ENCODE peak calls at places on chromosomes 16 and 17, in eight cellular contexts. One of them, this sample, is unnamed.
A peak's percentile ranks its signal among the peaks of the same experiment; 100 is the strongest.

GRCh38 chr16:56277040-56277439 is 85.8 kb downstream of the GNAO1 start:
- DNase-seq in EL: no peak
- DNase-seq in GM13977: no peak
- DNase-seq in activated CD4-positive, alpha-beta T cell treated with anti-CD3 and anti-CD28 coated beads for 1 hour: no peak
- DNase-seq in HL-60: no peak
- DNase-seq in NAMALWA: no peak
- DNase-seq in T-helper 17 cell: no peak
- DNase-seq in CD4-positive, alpha-beta T cell: no peak
- DNase-seq in this sample: no peak

GRCh38 chr16:81836279-81837054 is 57.4 kb downstream of the PLCG2 start:
- DNase-seq in EL: no peak
- DNase-seq in GM13977: peak; percentile 59
- DNase-seq in activated CD4-positive, alpha-beta T cell treated with anti-CD3 and anti-CD28 coated beads for 1 hour: no peak
- DNase-seq in HL-60: no peak
- DNase-seq in NAMALWA: peak; percentile 91
- DNase-seq in T-helper 17 cell: no peak
- DNase-seq in CD4-positive, alpha-beta T cell: no peak
- DNase-seq in this sample: no peak

GRCh38 chr17:1491406-1492248 is 859 bp downstream of the MYO1C start:
- DNase-seq in EL: peak; percentile 61
- DNase-seq in GM13977: peak; percentile 96
- DNase-seq in activated CD4-positive, alpha-beta T cell treated with anti-CD3 and anti-CD28 coated beads for 1 hour: no peak
- DNase-seq in HL-60: no peak
- DNase-seq in NAMALWA: peak; percentile 26
- DNase-seq in T-helper 17 cell: no peak
- DNase-seq in CD4-positive, alpha-beta T cell: no peak
- DNase-seq in this sample: peak; percentile 66

GRCh38 chr17:75544250-75544649 is 18.8 kb downstream of the LLGL2 start:
- DNase-seq in EL: no peak
- DNase-seq in GM13977: no peak
- DNase-seq in activated CD4-positive, alpha-beta T cell treated with anti-CD3 and anti-CD28 coated beads for 1 hour: no peak
- DNase-seq in HL-60: no peak
- DNase-seq in NAMALWA: no peak
- DNase-seq in T-helper 17 cell: no peak
- DNase-seq in CD4-positive, alpha-beta T cell: no peak
- DNase-seq in this sample: no peak

GRCh38 chr17:75571197-75571884 is 16.3 kb upstream of the MYO15B start:
- DNase-seq in EL: no peak
- DNase-seq in GM13977: peak; percentile 95
- DNase-seq in activated CD4-positive, alpha-beta T cell treated with anti-CD3 and anti-CD28 coated beads for 1 hour: no peak
- DNase-seq in HL-60: peak; percentile 87
- DNase-seq in NAMALWA: peak; percentile 89
- DNase-seq in T-helper 17 cell: no peak
- DNase-seq in CD4-positive, alpha-beta T cell: no peak
- DNase-seq in this sample: peak; percentile 56

GRCh38 chr17:250487-251300 is 69.2 kb upstream of the DOC2B start:
- DNase-seq in EL: no peak
- DNase-seq in GM13977: no peak
- DNase-seq in activated CD4-positive, alpha-beta T cell treated with anti-CD3 and anti-CD28 coated beads for 1 hour: no peak
- DNase-seq in HL-60: no peak
- DNase-seq in NAMALWA: no peak
- DNase-seq in T-helper 17 cell: no peak
- DNase-seq in CD4-positive, alpha-beta T cell: no peak
- DNase-seq in this sample: no peak

GRCh38 chr16:21684199-21684598 is 20.4 kb downstream of the OTOA start:
- DNase-seq in EL: no peak
- DNase-seq in GM13977: no peak
- DNase-seq in activated CD4-positive, alpha-beta T cell treated with anti-CD3 and anti-CD28 coated beads for 1 hour: no peak
- DNase-seq in HL-60: no peak
- DNase-seq in NAMALWA: peak; percentile 39
- DNase-seq in T-helper 17 cell: peak; percentile 30
- DNase-seq in CD4-positive, alpha-beta T cell: peak; percentile 15
- DNase-seq in this sample: no peak

GRCh38 chr16:12395266-12395665 is 408.4 kb downstream of the CPPED1 start:
- DNase-seq in EL: no peak
- DNase-seq in GM13977: no peak
- DNase-seq in activated CD4-positive, alpha-beta T cell treated with anti-CD3 and anti-CD28 coated beads for 1 hour: no peak
- DNase-seq in HL-60: no peak
- DNase-seq in NAMALWA: no peak
- DNase-seq in T-helper 17 cell: no peak
- DNase-seq in CD4-positive, alpha-beta T cell: no peak
- DNase-seq in this sample: no peak

GRCh38 chr17:42819939-42820535 is 4.0 kb downstream of the BECN1 start:
- DNase-seq in EL: peak; percentile 68
- DNase-seq in GM13977: peak; percentile 61
- DNase-seq in activated CD4-positive, alpha-beta T cell treated with anti-CD3 and anti-CD28 coated beads for 1 hour: peak; percentile 29
- DNase-seq in HL-60: no peak
- DNase-seq in NAMALWA: peak; percentile 89
- DNase-seq in T-helper 17 cell: peak; percentile 47
- DNase-seq in CD4-positive, alpha-beta T cell: peak; percentile 57
- DNase-seq in this sample: peak; percentile 43

GRCh38 chr16:9144106-9144505 is 52.7 kb downstream of the HAPSTR1 start:
- DNase-seq in EL: no peak
- DNase-seq in GM13977: no peak
- DNase-seq in activated CD4-positive, alpha-beta T cell treated with anti-CD3 and anti-CD28 coated beads for 1 hour: no peak
- DNase-seq in HL-60: no peak
- DNase-seq in NAMALWA: no peak
- DNase-seq in T-helper 17 cell: no peak
- DNase-seq in CD4-positive, alpha-beta T cell: no peak
- DNase-seq in this sample: no peak

GRCh38 chr16:5793556-5793955 is 696.0 kb upstream of the EEF2KMT start:
- DNase-seq in EL: no peak
- DNase-seq in GM13977: no peak
- DNase-seq in activated CD4-positive, alpha-beta T cell treated with anti-CD3 and anti-CD28 coated beads for 1 hour: no peak
- DNase-seq in HL-60: no peak
- DNase-seq in NAMALWA: no peak
- DNase-seq in T-helper 17 cell: no peak
- DNase-seq in CD4-positive, alpha-beta T cell: no peak
- DNase-seq in this sample: no peak

GRCh38 chr17:18963126-18964017 is 11.4 kb downstream of the SLC5A10 start:
- DNase-seq in EL: peak; percentile 40
- DNase-seq in GM13977: no peak
- DNase-seq in activated CD4-positive, alpha-beta T cell treated with anti-CD3 and anti-CD28 coated beads for 1 hour: no peak
- DNase-seq in HL-60: no peak
- DNase-seq in NAMALWA: no peak
- DNase-seq in T-helper 17 cell: no peak
- DNase-seq in CD4-positive, alpha-beta T cell: no peak
- DNase-seq in this sample: no peak

GRCh38 chr17:48048321-48049140 is at the start of gene NFE2L1:
- DNase-seq in EL: peak; percentile 97
- DNase-seq in GM13977: peak; percentile 68
- DNase-seq in activated CD4-positive, alpha-beta T cell treated with anti-CD3 and anti-CD28 coated beads for 1 hour: no peak
- DNase-seq in HL-60: peak; percentile 88
- DNase-seq in NAMALWA: peak; percentile 78
- DNase-seq in T-helper 17 cell: peak; percentile 19
- DNase-seq in CD4-positive, alpha-beta T cell: peak; percentile 22
- DNase-seq in this sample: no peak

GRCh38 chr16:63629272-63629671 is 1492.6 kb downstream of the CDH11 start:
- DNase-seq in EL: no peak
- DNase-seq in GM13977: no peak
- DNase-seq in activated CD4-positive, alpha-beta T cell treated with anti-CD3 and anti-CD28 coated beads for 1 hour: no peak
- DNase-seq in HL-60: no peak
- DNase-seq in NAMALWA: no peak
- DNase-seq in T-helper 17 cell: no peak
- DNase-seq in CD4-positive, alpha-beta T cell: no peak
- DNase-seq in this sample: no peak

GRCh38 chr17:65365209-65365608 is 196.2 kb downstream of the AXIN2 start:
- DNase-seq in EL: no peak
- DNase-seq in GM13977: no peak
- DNase-seq in activated CD4-positive, alpha-beta T cell treated with anti-CD3 and anti-CD28 coated beads for 1 hour: no peak
- DNase-seq in HL-60: no peak
- DNase-seq in NAMALWA: no peak
- DNase-seq in T-helper 17 cell: no peak
- DNase-seq in CD4-positive, alpha-beta T cell: no peak
- DNase-seq in this sample: no peak

GRCh38 chr16:23403547-23403946 is 49.4 kb downstream of the COG7 start:
- DNase-seq in EL: no peak
- DNase-seq in GM13977: no peak
- DNase-seq in activated CD4-positive, alpha-beta T cell treated with anti-CD3 and anti-CD28 coated beads for 1 hour: no peak
- DNase-seq in HL-60: no peak
- DNase-seq in NAMALWA: no peak
- DNase-seq in T-helper 17 cell: no peak
- DNase-seq in CD4-positive, alpha-beta T cell: no peak
- DNase-seq in this sample: no peak

GRCh38 chr17:4877089-4877488 is 22.2 kb upstream of the C17orf107 start:
- DNase-seq in EL: no peak
- DNase-seq in GM13977: no peak
- DNase-seq in activated CD4-positive, alpha-beta T cell treated with anti-CD3 and anti-CD28 coated beads for 1 hour: no peak
- DNase-seq in HL-60: no peak
- DNase-seq in NAMALWA: no peak
- DNase-seq in T-helper 17 cell: no peak
- DNase-seq in CD4-positive, alpha-beta T cell: no peak
- DNase-seq in this sample: no peak

GRCh38 chr17:64773836-64774761 is 112.0 kb upstream of the SMURF2 start:
- DNase-seq in EL: peak; percentile 87
- DNase-seq in GM13977: no peak
- DNase-seq in activated CD4-positive, alpha-beta T cell treated with anti-CD3 and anti-CD28 coated beads for 1 hour: no peak
- DNase-seq in HL-60: no peak
- DNase-seq in NAMALWA: peak; percentile 58
- DNase-seq in T-helper 17 cell: no peak
- DNase-seq in CD4-positive, alpha-beta T cell: no peak
- DNase-seq in this sample: no peak

GRCh38 chr16:49687603-49688002 is 168.3 kb downstream of the ZNF423 start:
- DNase-seq in EL: no peak
- DNase-seq in GM13977: no peak
- DNase-seq in activated CD4-positive, alpha-beta T cell treated with anti-CD3 and anti-CD28 coated beads for 1 hour: no peak
- DNase-seq in HL-60: no peak
- DNase-seq in NAMALWA: no peak
- DNase-seq in T-helper 17 cell: no peak
- DNase-seq in CD4-positive, alpha-beta T cell: no peak
- DNase-seq in this sample: no peak

GRCh38 chr16:49161191-49161590 is 120.4 kb downstream of the CBLN1 start:
- DNase-seq in EL: no peak
- DNase-seq in GM13977: no peak
- DNase-seq in activated CD4-positive, alpha-beta T cell treated with anti-CD3 and anti-CD28 coated beads for 1 hour: no peak
- DNase-seq in HL-60: no peak
- DNase-seq in NAMALWA: no peak
- DNase-seq in T-helper 17 cell: no peak
- DNase-seq in CD4-positive, alpha-beta T cell: no peak
- DNase-seq in this sample: no peak

GRCh38 chr16:11016524-11016988 is 72.2 kb downstream of the CLEC16A start:
- DNase-seq in EL: no peak
- DNase-seq in GM13977: no peak
- DNase-seq in activated CD4-positive, alpha-beta T cell treated with anti-CD3 and anti-CD28 coated beads for 1 hour: no peak
- DNase-seq in HL-60: no peak
- DNase-seq in NAMALWA: no peak
- DNase-seq in T-helper 17 cell: no peak
- DNase-seq in CD4-positive, alpha-beta T cell: no peak
- DNase-seq in this sample: no peak

GRCh38 chr16:23269248-23270091 is 32.6 kb upstream of the SCNN1B start:
- DNase-seq in EL: peak; percentile 2
- DNase-seq in GM13977: no peak
- DNase-seq in activated CD4-positive, alpha-beta T cell treated with anti-CD3 and anti-CD28 coated beads for 1 hour: no peak
- DNase-seq in HL-60: no peak
- DNase-seq in NAMALWA: no peak
- DNase-seq in T-helper 17 cell: no peak
- DNase-seq in CD4-positive, alpha-beta T cell: no peak
- DNase-seq in this sample: no peak

GRCh38 chr17:35892091-35892637 is 12.0 kb upstream of the CCL5 start:
- DNase-seq in EL: peak; percentile 45
- DNase-seq in GM13977: peak; percentile 62
- DNase-seq in activated CD4-positive, alpha-beta T cell treated with anti-CD3 and anti-CD28 coated beads for 1 hour: no peak
- DNase-seq in HL-60: peak; percentile 68
- DNase-seq in NAMALWA: no peak
- DNase-seq in T-helper 17 cell: no peak
- DNase-seq in CD4-positive, alpha-beta T cell: no peak
- DNase-seq in this sample: no peak

GRCh38 chr17:72488542-72489272 is 367.9 kb downstream of the SOX9 start:
- DNase-seq in EL: no peak
- DNase-seq in GM13977: no peak
- DNase-seq in activated CD4-positive, alpha-beta T cell treated with anti-CD3 and anti-CD28 coated beads for 1 hour: no peak
- DNase-seq in HL-60: no peak
- DNase-seq in NAMALWA: no peak
- DNase-seq in T-helper 17 cell: no peak
- DNase-seq in CD4-positive, alpha-beta T cell: no peak
- DNase-seq in this sample: no peak

GRCh38 chr16:24624102-24624501 is 84.7 kb downstream of the RBBP6 start:
- DNase-seq in EL: no peak
- DNase-seq in GM13977: no peak
- DNase-seq in activated CD4-positive, alpha-beta T cell treated with anti-CD3 and anti-CD28 coated beads for 1 hour: no peak
- DNase-seq in HL-60: no peak
- DNase-seq in NAMALWA: peak; percentile 32
- DNase-seq in T-helper 17 cell: no peak
- DNase-seq in CD4-positive, alpha-beta T cell: no peak
- DNase-seq in this sample: no peak

GRCh38 chr17:14715531-14715930 is 414.6 kb downstream of the HS3ST3B1 start:
- DNase-seq in EL: no peak
- DNase-seq in GM13977: no peak
- DNase-seq in activated CD4-positive, alpha-beta T cell treated with anti-CD3 and anti-CD28 coated beads for 1 hour: no peak
- DNase-seq in HL-60: no peak
- DNase-seq in NAMALWA: no peak
- DNase-seq in T-helper 17 cell: no peak
- DNase-seq in CD4-positive, alpha-beta T cell: no peak
- DNase-seq in this sample: no peak

GRCh38 chr17:5772720-5773119 is 188.4 kb upstream of the NLRP1 start:
- DNase-seq in EL: no peak
- DNase-seq in GM13977: no peak
- DNase-seq in activated CD4-positive, alpha-beta T cell treated with anti-CD3 and anti-CD28 coated beads for 1 hour: no peak
- DNase-seq in HL-60: no peak
- DNase-seq in NAMALWA: no peak
- DNase-seq in T-helper 17 cell: no peak
- DNase-seq in CD4-positive, alpha-beta T cell: no peak
- DNase-seq in this sample: no peak

GRCh38 chr17:27800522-27800921 is at the start of gene NOS2:
- DNase-seq in EL: no peak
- DNase-seq in GM13977: no peak
- DNase-seq in activated CD4-positive, alpha-beta T cell treated with anti-CD3 and anti-CD28 coated beads for 1 hour: no peak
- DNase-seq in HL-60: no peak
- DNase-seq in NAMALWA: no peak
- DNase-seq in T-helper 17 cell: no peak
- DNase-seq in CD4-positive, alpha-beta T cell: no peak
- DNase-seq in this sample: no peak

GRCh38 chr17:56890390-56890789 is 23.5 kb downstream of the TRIM25 start:
- DNase-seq in EL: no peak
- DNase-seq in GM13977: no peak
- DNase-seq in activated CD4-positive, alpha-beta T cell treated with anti-CD3 and anti-CD28 coated beads for 1 hour: no peak
- DNase-seq in HL-60: no peak
- DNase-seq in NAMALWA: no peak
- DNase-seq in T-helper 17 cell: no peak
- DNase-seq in CD4-positive, alpha-beta T cell: no peak
- DNase-seq in this sample: no peak

GRCh38 chr16:83882118-83882879 is 16.6 kb upstream of the MLYCD start:
- DNase-seq in EL: no peak
- DNase-seq in GM13977: no peak
- DNase-seq in activated CD4-positive, alpha-beta T cell treated with anti-CD3 and anti-CD28 coated beads for 1 hour: no peak
- DNase-seq in HL-60: no peak
- DNase-seq in NAMALWA: no peak
- DNase-seq in T-helper 17 cell: no peak
- DNase-seq in CD4-positive, alpha-beta T cell: no peak
- DNase-seq in this sample: no peak

GRCh38 chr16:495127-495748 is 32.3 kb upstream of the CAPN15 start:
- DNase-seq in EL: peak; percentile 41
- DNase-seq in GM13977: peak; percentile 65
- DNase-seq in activated CD4-positive, alpha-beta T cell treated with anti-CD3 and anti-CD28 coated beads for 1 hour: no peak
- DNase-seq in HL-60: no peak
- DNase-seq in NAMALWA: peak; percentile 72
- DNase-seq in T-helper 17 cell: no peak
- DNase-seq in CD4-positive, alpha-beta T cell: peak; percentile 3
- DNase-seq in this sample: no peak

GRCh38 chr16:49970818-49971431 is 54.1 kb upstream of the CNEP1R1 start:
- DNase-seq in EL: no peak
- DNase-seq in GM13977: no peak
- DNase-seq in activated CD4-positive, alpha-beta T cell treated with anti-CD3 and anti-CD28 coated beads for 1 hour: no peak
- DNase-seq in HL-60: no peak
- DNase-seq in NAMALWA: no peak
- DNase-seq in T-helper 17 cell: no peak
- DNase-seq in CD4-positive, alpha-beta T cell: no peak
- DNase-seq in this sample: no peak

GRCh38 chr16:27408012-27408601 is 6.1 kb downstream of the IL21R start:
- DNase-seq in EL: peak; percentile 36
- DNase-seq in GM13977: peak; percentile 40
- DNase-seq in activated CD4-positive, alpha-beta T cell treated with anti-CD3 and anti-CD28 coated beads for 1 hour: no peak
- DNase-seq in HL-60: no peak
- DNase-seq in NAMALWA: peak; percentile 33
- DNase-seq in T-helper 17 cell: no peak
- DNase-seq in CD4-positive, alpha-beta T cell: peak; percentile 22
- DNase-seq in this sample: no peak

GRCh38 chr17:9020096-9020823 is 1.1 kb upstream of the NTN1 start:
- DNase-seq in EL: no peak
- DNase-seq in GM13977: peak; percentile 44
- DNase-seq in activated CD4-positive, alpha-beta T cell treated with anti-CD3 and anti-CD28 coated beads for 1 hour: no peak
- DNase-seq in HL-60: no peak
- DNase-seq in NAMALWA: no peak
- DNase-seq in T-helper 17 cell: no peak
- DNase-seq in CD4-positive, alpha-beta T cell: no peak
- DNase-seq in this sample: no peak

This sample was measured in activated B cell treated with CpG ODN at 0.5 μM for 24 hours.